ENCODE peak calls at places on chromosomes 4 and X, in six cellular contexts. P, X, S, K, L and A are unnamed samples.

GRCh38 chr4:120198411-120198810 is 131.8 kb upstream of the MAD2L1 start:
- DNase-seq in P (no peak), X (no peak), S (no peak), K (no peak), L (no peak), A (peak; percentile 12)

GRCh38 chrX:15349046-15349445 is 13.7 kb upstream of the PIGA start:
- DNase-seq in P (peak; percentile 79), X (no peak), S (peak; percentile 61), K (peak; percentile 47), L (peak; percentile 32), A (peak; percentile 47)

GRCh38 chr4:117156806-117157205 is 71.4 kb upstream of the TRAM1L1 start:
- DNase-seq in P (no peak), X (no peak), S (no peak), K (no peak), L (no peak), A (no peak)

GRCh38 chr4:111937368-111937767 is 207.9 kb upstream of the FAM241A start:
- DNase-seq in P (peak; percentile 64), X (no peak), S (no peak), K (peak; percentile 12), L (peak; percentile 14), A (no peak)

GRCh38 chrX:127128282-127128681 is 308.8 kb downstream of the PRR32 start:
- DNase-seq in P (no peak), X (no peak), S (no peak), K (no peak), L (no peak), A (no peak)

GRCh38 chr4:17059192-17059634 is 160.8 kb upstream of the LDB2 start:
- DNase-seq in P (peak; percentile 91), X (peak; percentile 46), S (no peak), K (peak; percentile 86), L (peak; percentile 50), A (no peak)

GRCh38 chrX:153782324-153782723 is 1.5 kb downstream of the SRPK3 start:
- DNase-seq in P (no peak), X (no peak), S (no peak), K (no peak), L (no peak), A (no peak)

GRCh38 chr4:140019619-140020367 is 134.2 kb downstream of the MAML3 start:
- DNase-seq in P (no peak), X (no peak), S (no peak), K (no peak), L (no peak), A (no peak)

GRCh38 chr4:140296335-140296753 is 77.1 kb upstream of the SCOC start:
- DNase-seq in P (peak; percentile 90), X (peak; percentile 71), S (no peak), K (peak; percentile 89), L (peak; percentile 82), A (peak; percentile 78)

GRCh38 chr4:173259310-173259709 is 74.8 kb downstream of the HMGB2 start:
- DNase-seq in P (no peak), X (no peak), S (no peak), K (no peak), L (no peak), A (no peak)
- TF ChIP-seq CTCF in P (peak; percentile 16), X (no peak), S (peak; percentile 43), K (no peak), L (no peak), A (peak; percentile 34)

GRCh38 chr4:77697860-77698599 is 92.4 kb downstream of the CXCL13 start:
- DNase-seq in P (peak; percentile 77), X (no peak), S (peak; percentile 31), K (no peak), L (peak; percentile 17), A (peak; percentile 64)
- TF ChIP-seq CTCF in P (peak; percentile 70), X (no peak), S (peak; percentile 61), K (peak; percentile 59), L (peak; percentile 62), A (peak; percentile 73)

DNA sequence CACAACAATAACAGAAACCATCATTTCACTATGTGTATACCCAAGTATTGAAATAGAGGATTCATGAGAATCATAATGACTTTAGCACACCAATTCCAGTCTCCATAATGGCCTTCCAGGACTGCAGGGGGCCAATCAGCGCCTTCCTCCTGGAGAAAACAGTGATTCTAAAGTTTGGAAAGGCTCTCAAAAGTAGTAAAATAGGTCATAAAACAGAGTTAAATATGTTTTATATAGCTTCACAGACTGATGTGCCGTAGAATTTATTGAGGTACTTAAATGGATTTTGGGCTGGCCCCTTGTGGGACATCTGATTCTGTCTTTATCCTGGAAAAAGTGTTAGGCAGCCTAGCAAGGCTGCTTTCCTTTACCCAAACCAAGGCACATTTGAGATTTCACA is 543.8 kb downstream of the GALNTL6 start:
- DNase-seq in P (no peak), X (no peak), S (no peak), K (no peak), L (no peak), A (no peak)
- TF ChIP-seq CTCF in P (no peak), X (no peak), S (no peak), K (no peak), L (no peak), A (no peak)

GRCh38 chr4:7461171-7461570 is 26.4 kb upstream of the PSAPL1 start:
- DNase-seq in P (no peak), X (peak; percentile 54), S (no peak), K (no peak), L (no peak), A (no peak)
- TF ChIP-seq CTCF in P (no peak), X (no peak), S (no peak), K (no peak), L (no peak), A (no peak)

DNA sequence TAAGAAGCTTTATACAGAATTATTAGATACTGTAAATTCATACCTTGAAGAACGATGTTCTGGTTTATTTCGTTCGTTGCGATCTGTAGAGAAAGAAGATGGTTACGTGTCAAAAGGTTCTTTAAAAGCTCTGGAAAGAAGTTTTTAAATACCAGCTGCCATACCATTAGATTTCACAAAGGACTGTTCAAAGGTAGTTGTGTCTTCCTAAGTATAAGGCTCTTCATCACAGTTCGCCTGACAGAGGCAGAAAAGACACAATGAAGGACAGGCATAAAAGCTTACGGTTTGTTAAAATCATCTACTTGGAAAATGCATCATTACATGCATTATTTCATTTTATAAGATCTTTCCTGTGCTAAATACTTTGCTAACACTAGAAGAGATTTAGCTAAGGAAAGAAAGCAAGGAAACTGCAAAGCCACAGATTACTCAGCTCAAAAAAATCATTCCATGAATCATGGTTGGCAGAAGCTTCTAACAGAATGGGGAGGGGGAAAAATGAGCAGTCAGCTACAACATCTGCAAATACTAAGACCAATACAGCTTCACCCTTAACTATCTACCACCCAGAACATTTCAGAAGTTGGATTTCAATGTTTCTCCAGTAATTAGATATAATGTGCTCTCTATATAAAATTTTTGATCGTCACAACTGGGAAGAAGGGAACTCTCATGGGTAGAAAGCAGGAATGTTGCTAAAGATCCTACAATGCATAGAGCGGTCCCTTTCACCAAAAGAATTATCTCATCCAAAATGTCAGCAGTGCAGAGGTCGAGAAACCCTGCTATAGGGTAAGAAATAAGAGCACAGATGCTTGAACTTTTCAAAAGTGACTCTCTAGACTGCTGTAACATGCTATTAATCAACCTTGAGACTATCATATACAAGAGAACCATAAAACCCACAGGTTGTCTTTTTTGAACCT is 50.7 kb upstream of the PRSS48 start:
- DNase-seq in P (peak; percentile 91), X (no peak), S (no peak), K (peak; percentile 43), L (peak; percentile 35), A (peak; percentile 76)
- TF ChIP-seq CTCF in P (no peak), X (no peak), S (no peak), K (no peak), L (no peak), A (no peak)

GRCh38 chrX:44904542-44905115 is 31.6 kb downstream of the KDM6A start:
- DNase-seq in P (no peak), X (no peak), S (no peak), K (no peak), L (no peak), A (peak; percentile 13)
- TF ChIP-seq CTCF in P (peak; percentile 34), X (no peak), S (peak; percentile 42), K (peak; percentile 35), L (peak; percentile 31), A (peak; percentile 49)

DNA sequence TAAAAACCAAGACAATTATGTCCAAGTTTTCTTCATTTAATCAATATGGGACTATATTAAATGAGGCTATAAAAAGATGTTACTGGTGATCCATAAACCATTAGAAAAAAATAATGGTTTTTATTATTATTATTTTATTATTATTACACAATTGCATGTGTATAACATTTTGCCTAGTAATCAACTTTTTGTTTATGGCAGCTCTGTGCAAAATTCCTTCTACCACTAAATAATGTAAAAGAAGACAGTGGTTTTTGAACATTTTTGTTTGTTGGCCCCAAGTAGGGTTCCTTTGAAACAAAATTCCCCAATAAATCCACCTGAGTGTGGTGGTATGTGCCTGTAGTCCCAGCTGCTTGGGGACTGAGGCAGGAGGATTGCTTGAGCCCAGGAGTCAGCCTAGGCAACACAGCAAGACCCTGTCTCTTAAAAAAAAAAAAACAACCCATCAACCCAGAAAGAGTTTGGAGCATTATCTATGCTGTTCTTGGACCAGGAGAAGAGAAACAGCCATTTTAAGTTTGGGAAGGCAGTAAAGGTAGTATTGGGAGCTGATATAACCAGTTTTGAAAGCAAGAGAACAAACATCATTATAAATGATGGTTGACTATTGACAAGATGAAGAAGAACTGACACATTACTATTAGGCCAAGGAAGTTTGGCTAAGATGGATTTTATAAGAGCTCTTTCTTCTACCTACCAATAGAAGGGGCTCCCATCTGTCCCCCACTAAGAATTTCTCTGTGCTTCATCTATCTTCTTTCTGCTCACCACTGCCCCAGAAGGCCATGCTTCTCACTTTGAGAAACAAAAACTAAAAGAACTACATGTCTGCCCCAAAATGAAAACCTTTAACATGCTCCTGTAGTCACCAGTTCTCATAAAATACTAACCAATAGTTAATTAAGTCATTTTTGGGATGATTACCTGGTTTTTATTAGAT is 2.2 kb downstream of the TMEM156 start:
- DNase-seq in P (no peak), X (no peak), S (peak; percentile 71), K (no peak), L (no peak), A (no peak)
- TF ChIP-seq CTCF in P (no peak), X (no peak), S (peak; percentile 68), K (no peak), L (no peak), A (no peak)

DNA sequence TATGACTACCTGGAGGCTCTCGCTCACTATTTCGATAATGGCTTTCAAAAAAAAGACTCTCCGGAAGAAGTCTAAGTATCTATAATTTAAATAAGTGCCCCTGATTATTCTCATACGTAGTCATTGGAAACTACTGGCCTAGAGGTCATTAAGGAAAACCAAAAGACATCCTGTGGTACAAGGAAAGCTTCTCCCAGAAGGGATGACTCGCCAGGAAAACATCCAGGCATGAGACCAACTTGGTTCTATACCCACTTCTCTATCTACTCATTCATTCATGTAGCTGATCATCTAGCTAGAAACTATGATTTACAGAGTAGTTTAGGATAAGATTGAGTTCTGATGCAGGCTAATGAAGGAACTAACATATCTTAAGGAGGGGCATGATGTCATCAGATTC is 37.7 kb downstream of the SOX3 start:
- DNase-seq in P (no peak), X (no peak), S (no peak), K (no peak), L (no peak), A (peak; percentile 55)
- TF ChIP-seq CTCF in P (no peak), X (no peak), S (no peak), K (no peak), L (no peak), A (no peak)